ENCODE peak calls at places on chromosomes 2 and 18, in seven cellular contexts. Z is K562, L is HCT116, F is HepG2, K is H1, W is GM12878, S is SK-N-SH. U is an unnamed sample.
A peak's percentile ranks its signal among the peaks of the same experiment; 100 is the strongest.

GRCh38 chr2:207202645-207203044 is 36.9 kb upstream of the KLF7 start:
- DNase-seq in Z (no peak), L (peak; percentile 4), F (peak; percentile 28), K (peak; percentile 64), W (no peak), S (no peak), U (peak; percentile 75)

GRCh38 chr18:32771169-32771751 is 1.6 kb downstream of the KLHL14 start:
- DNase-seq in Z (no peak), L (no peak), F (peak; percentile 25), K (peak; percentile 68), W (no peak), S (peak; percentile 68), U (no peak)

GRCh38 chr2:232348936-232349335 is 29.6 kb upstream of the ALPP start:
- DNase-seq in Z (no peak), L (peak; percentile 24), F (no peak), K (peak; percentile 33), W (no peak), S (no peak), U (no peak)

GRCh38 chr2:1538663-1539062 is 125.4 kb downstream of the TPO start:
- DNase-seq in Z (no peak), L (peak; percentile 45), F (peak; percentile 25), K (no peak), W (no peak), S (peak; percentile 79), U (no peak)

GRCh38 chr2:72669121-72669520 is 156.7 kb downstream of the EXOC6B start:
- DNase-seq in Z (no peak), L (no peak), F (no peak), K (no peak), W (no peak), S (no peak), U (no peak)

GRCh38 chr2:100857915-100858314 is 38.0 kb downstream of the NPAS2 start:
- DNase-seq in Z (no peak), L (no peak), F (no peak), K (no peak), W (no peak), S (no peak), U (no peak)

GRCh38 chr2:111184725-111185495 is 64.2 kb downstream of the BCL2L11 start:
- DNase-seq in Z (no peak), L (no peak), F (no peak), K (no peak), W (no peak), S (no peak), U (no peak)

GRCh38 chr2:174484573-174484972 is 2.3 kb downstream of the GPR155 start:
- DNase-seq in Z (no peak), L (no peak), F (no peak), K (no peak), W (no peak), S (no peak), U (no peak)

GRCh38 chr2:176960736-176961135 is 251.9 kb upstream of the HNRNPA3 start:
- DNase-seq in Z (no peak), L (no peak), F (no peak), K (no peak), W (no peak), S (no peak), U (no peak)

GRCh38 chr2:60492550-60492949 is 60.9 kb downstream of the BCL11A start:
- DNase-seq in Z (no peak), L (no peak), F (no peak), K (no peak), W (no peak), S (no peak), U (no peak)

GRCh38 chr2:236600892-236601291 is 31.3 kb downstream of the ACKR3 start:
- DNase-seq in Z (no peak), L (no peak), F (no peak), K (no peak), W (no peak), S (no peak), U (no peak)

GRCh38 chr2:195657634-195658540 is 861 bp downstream of the SLC39A10 start:
- DNase-seq in Z (peak; percentile 62), L (no peak), F (peak; percentile 80), K (peak; percentile 68), W (no peak), S (peak; percentile 61), U (peak; percentile 52)

GRCh38 chr18:9901377-9901776 is 12.4 kb upstream of the VAPA start:
- DNase-seq in Z (no peak), L (no peak), F (no peak), K (no peak), W (no peak), S (no peak), U (no peak)

GRCh38 chr2:20021405-20022009 is 9.0 kb upstream of the MATN3 start:
- DNase-seq in Z (no peak), L (no peak), F (no peak), K (no peak), W (no peak), S (no peak), U (no peak)

GRCh38 chr2:47072728-47073191 is 82.3 kb downstream of the STPG4 start:
- DNase-seq in Z (no peak), L (no peak), F (no peak), K (no peak), W (no peak), S (peak; percentile 65), U (no peak)

GRCh38 chr2:29561241-29562027 is 360.0 kb downstream of the ALK start:
- DNase-seq in Z (no peak), L (no peak), F (no peak), K (no peak), W (no peak), S (no peak), U (no peak)

GRCh38 chr18:62848946-62849345 is 133.6 kb downstream of the PHLPP1 start:
- DNase-seq in Z (no peak), L (no peak), F (no peak), K (no peak), W (no peak), S (no peak), U (no peak)

GRCh38 chr18:44789704-44790103 is 109.0 kb downstream of the SETBP1 start:
- DNase-seq in Z (no peak), L (no peak), F (peak; percentile 43), K (no peak), W (no peak), S (peak; percentile 48), U (no peak)

GRCh38 chr18:52343138-52343537 is 3.1 kb downstream of the DCC start:
- DNase-seq in Z (no peak), L (no peak), F (no peak), K (no peak), W (no peak), S (peak; percentile 30), U (no peak)

GRCh38 chr2:95010697-95011096 is 14.8 kb upstream of the MAL start:
- DNase-seq in Z (no peak), L (no peak), F (no peak), K (no peak), W (no peak), S (no peak), U (no peak)
- TF ChIP-seq JUND in Z (no peak), L (no peak), F (no peak), K (no peak), W (no peak), S (no peak), U (no peak)

DNA sequence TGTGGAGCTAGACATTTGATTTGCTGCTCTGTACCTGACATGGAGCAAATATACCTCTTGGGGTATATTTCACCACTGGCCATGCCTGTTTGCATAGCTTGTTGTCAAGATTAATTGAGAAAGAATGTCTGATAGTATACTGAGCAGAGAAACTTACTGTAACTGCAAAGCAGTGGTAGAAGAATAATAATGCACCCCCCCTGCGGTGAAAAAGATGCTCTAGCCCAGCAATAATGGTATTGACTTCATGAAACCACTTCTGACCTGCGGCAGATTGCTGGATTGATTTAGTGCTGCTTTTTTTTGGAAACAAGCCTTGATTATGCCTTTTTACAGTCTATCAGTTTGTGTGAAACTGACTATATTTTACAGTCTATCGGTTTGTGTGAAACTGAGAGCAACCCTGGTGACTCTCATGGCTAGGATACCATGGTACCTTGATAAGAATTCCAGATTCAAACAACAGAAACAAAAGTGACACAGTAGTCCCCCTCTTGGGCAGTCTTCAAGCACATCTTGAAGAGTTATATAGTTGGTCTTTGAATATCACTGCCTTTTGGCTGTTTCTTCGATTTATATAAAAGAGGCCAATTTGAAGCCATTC is 102.4 kb downstream of the FMNL2 start:
- DNase-seq in Z (no peak), L (no peak), F (no peak), K (no peak), W (no peak), S (no peak), U (no peak)
- TF ChIP-seq JUND in Z (no peak), L (no peak), F (no peak), K (no peak), W (no peak), S (no peak), U (no peak)

DNA sequence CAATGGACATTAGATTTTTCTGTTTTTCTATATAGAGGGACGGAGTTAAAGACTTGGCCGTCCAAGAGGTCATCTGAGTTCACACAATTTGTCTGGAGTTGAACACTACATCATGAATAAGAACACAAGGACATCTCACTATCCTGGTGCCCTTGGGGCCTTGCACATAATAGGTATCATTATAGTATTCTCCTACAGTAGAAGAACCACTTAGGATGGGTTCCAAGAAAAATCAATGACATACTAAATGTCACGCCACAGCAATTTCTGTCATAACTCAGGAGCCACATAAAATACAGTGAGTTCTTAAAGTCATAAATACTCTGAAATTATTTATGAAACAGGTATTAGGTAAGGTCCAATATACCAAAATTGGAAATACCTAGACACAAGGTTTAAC is 154.4 kb downstream of the NCKAP5 start:
- DNase-seq in Z (no peak), L (no peak), F (no peak), K (no peak), W (no peak), S (no peak), U (no peak)
- TF ChIP-seq JUND in Z (no peak), L (no peak), F (no peak), K (no peak), W (no peak), S (no peak), U (no peak)

GRCh38 chr2:69222984-69223658 is 163.9 kb downstream of the GFPT1 start:
- DNase-seq in Z (no peak), L (no peak), F (no peak), K (no peak), W (no peak), S (no peak), U (no peak)
- TF ChIP-seq JUND in Z (no peak), L (no peak), F (no peak), K (no peak), W (no peak), S (no peak), U (no peak)

GRCh38 chr2:148479388-148479787 is 165.2 kb upstream of the EPC2 start:
- DNase-seq in Z (no peak), L (no peak), F (no peak), K (no peak), W (no peak), S (no peak), U (no peak)
- TF ChIP-seq JUND in Z (no peak), L (no peak), F (no peak), K (no peak), W (no peak), S (no peak), U (no peak)